ENCODE peak calls at places on chromosomes 7 and 10, in four cellular contexts. S, X, Y and C are unnamed samples.

GRCh38 chr7:152336754-152337368 is 98.9 kb downstream of the KMT2C start:
- DNase-seq in Y (peak; percentile 54), S (peak; percentile 52), X (no peak), C (peak; percentile 15)

GRCh38 chr7:26360606-26361005 is 68.9 kb downstream of the SNX10 start:
- DNase-seq in Y (no peak), S (no peak), X (no peak), C (no peak)

GRCh38 chr7:39228946-39229345 is 251.2 kb downstream of the POU6F2 start:
- DNase-seq in S (peak; percentile 14), Y (peak; percentile 50), X (no peak), C (no peak)

GRCh38 chr10:43130756-43131155 is 7.5 kb upstream of the CSGALNACT2 start:
- DNase-seq in S (no peak), Y (no peak), X (no peak), C (no peak)

GRCh38 chr7:137453356-137453755 is 109.8 kb upstream of the PTN start:
- DNase-seq in X (no peak), Y (no peak), S (no peak), C (no peak)

GRCh38 chr10:22724773-22725172 is 10.4 kb upstream of the PIP4K2A start:
- DNase-seq in X (no peak), S (no peak), Y (no peak), C (no peak)

GRCh38 chr10:3139135-3139910 is 33.3 kb downstream of the PITRM1 start:
- DNase-seq in X (no peak), S (no peak), Y (no peak), C (no peak)

GRCh38 chr10:72276421-72277339 is 3.0 kb downstream of the DDIT4 start:
- DNase-seq in S (peak; percentile 60), X (no peak), Y (no peak), C (peak; percentile 80)

GRCh38 chr10:122707535-122707934 is 7.9 kb upstream of the C10orf120 start:
- DNase-seq in X (no peak), S (no peak), Y (no peak), C (no peak)

GRCh38 chr10:16944081-16944922 is 127.1 kb upstream of the RSU1 start:
- DNase-seq in S (no peak), X (no peak), Y (peak; percentile 81), C (no peak)